ENCODE peak calls at places on chromosomes 7 and 10, in nine cellular contexts. One of them, this sample, is unnamed.

GRCh38 chr10:22389856-22390589 is 44.7 kb downstream of the SPAG6 start:
- DNase-seq in ovary: no peak
- DNase-seq in GM13976: no peak
- DNase-seq in activated B cell treated with CpG ODN at 0.5 μM for 24 hours: no peak
- DNase-seq in kidney: no peak
- DNase-seq in cardiac fibroblast: no peak
- DNase-seq in HCT116: no peak
- DNase-seq in lower lobe of right lung: no peak
- DNase-seq in epithelial cell of proximal tubule: no peak
- DNase-seq in this sample: no peak

GRCh38 chr10:45373783-45374450 is at the start of gene ALOX5:
- DNase-seq in ovary: peak; percentile 72
- DNase-seq in GM13976: peak; percentile 75
- DNase-seq in activated B cell treated with CpG ODN at 0.5 μM for 24 hours: peak; percentile 67
- DNase-seq in kidney: peak; percentile 86
- DNase-seq in cardiac fibroblast: no peak
- DNase-seq in HCT116: no peak
- DNase-seq in lower lobe of right lung: peak; percentile 91
- DNase-seq in epithelial cell of proximal tubule: no peak
- DNase-seq in this sample: peak; percentile 85

GRCh38 chr7:159098424-159098786 is 46.3 kb downstream of the VIPR2 start:
- DNase-seq in ovary: peak; percentile 37
- DNase-seq in GM13976: no peak
- DNase-seq in activated B cell treated with CpG ODN at 0.5 μM for 24 hours: no peak
- DNase-seq in kidney: peak; percentile 52
- DNase-seq in cardiac fibroblast: no peak
- DNase-seq in HCT116: no peak
- DNase-seq in lower lobe of right lung: no peak
- DNase-seq in epithelial cell of proximal tubule: no peak
- DNase-seq in this sample: no peak

GRCh38 chr7:155369-156000 is 36.9 kb upstream of the FAM20C start:
- DNase-seq in ovary: peak; percentile 8
- DNase-seq in GM13976: no peak
- DNase-seq in activated B cell treated with CpG ODN at 0.5 μM for 24 hours: no peak
- DNase-seq in kidney: peak; percentile 37
- DNase-seq in cardiac fibroblast: peak; percentile 13
- DNase-seq in HCT116: no peak
- DNase-seq in lower lobe of right lung: no peak
- DNase-seq in epithelial cell of proximal tubule: no peak
- DNase-seq in this sample: no peak

GRCh38 chr7:37481722-37482288 is 33.1 kb upstream of the ELMO1 start:
- DNase-seq in ovary: no peak
- DNase-seq in GM13976: no peak
- DNase-seq in activated B cell treated with CpG ODN at 0.5 μM for 24 hours: no peak
- DNase-seq in kidney: no peak
- DNase-seq in cardiac fibroblast: no peak
- DNase-seq in HCT116: no peak
- DNase-seq in lower lobe of right lung: no peak
- DNase-seq in epithelial cell of proximal tubule: no peak
- DNase-seq in this sample: no peak

GRCh38 chr7:73567140-73567539 is 9.7 kb upstream of the BCL7B start:
- DNase-seq in ovary: peak; percentile 21
- DNase-seq in GM13976: no peak
- DNase-seq in activated B cell treated with CpG ODN at 0.5 μM for 24 hours: no peak
- DNase-seq in kidney: no peak
- DNase-seq in cardiac fibroblast: no peak
- DNase-seq in HCT116: no peak
- DNase-seq in lower lobe of right lung: no peak
- DNase-seq in epithelial cell of proximal tubule: no peak
- DNase-seq in this sample: no peak

GRCh38 chr7:143285454-143285756 is 647 bp downstream of the TMEM139 start:
- DNase-seq in ovary: no peak
- DNase-seq in GM13976: no peak
- DNase-seq in activated B cell treated with CpG ODN at 0.5 μM for 24 hours: no peak
- DNase-seq in kidney: peak; percentile 88
- DNase-seq in cardiac fibroblast: no peak
- DNase-seq in HCT116: no peak
- DNase-seq in lower lobe of right lung: peak; percentile 70
- DNase-seq in epithelial cell of proximal tubule: peak; percentile 56
- DNase-seq in this sample: no peak

GRCh38 chr10:61000769-61001730 is 57.1 kb upstream of the RHOBTB1 start:
- DNase-seq in ovary: no peak
- DNase-seq in GM13976: peak; percentile 30
- DNase-seq in activated B cell treated with CpG ODN at 0.5 μM for 24 hours: no peak
- DNase-seq in kidney: peak; percentile 73
- DNase-seq in cardiac fibroblast: no peak
- DNase-seq in HCT116: no peak
- DNase-seq in lower lobe of right lung: peak; percentile 44
- DNase-seq in epithelial cell of proximal tubule: no peak
- DNase-seq in this sample: no peak

GRCh38 chr7:68152205-68152604 is 1155.6 kb downstream of the TYW1 start:
- DNase-seq in ovary: no peak
- DNase-seq in GM13976: no peak
- DNase-seq in activated B cell treated with CpG ODN at 0.5 μM for 24 hours: no peak
- DNase-seq in kidney: no peak
- DNase-seq in cardiac fibroblast: no peak
- DNase-seq in HCT116: no peak
- DNase-seq in lower lobe of right lung: no peak
- DNase-seq in epithelial cell of proximal tubule: no peak
- DNase-seq in this sample: no peak

GRCh38 chr7:14507617-14508016 is 394.9 kb downstream of the DGKB start:
- DNase-seq in ovary: no peak
- DNase-seq in GM13976: no peak
- DNase-seq in activated B cell treated with CpG ODN at 0.5 μM for 24 hours: no peak
- DNase-seq in kidney: no peak
- DNase-seq in cardiac fibroblast: peak; percentile 69
- DNase-seq in HCT116: no peak
- DNase-seq in lower lobe of right lung: no peak
- DNase-seq in epithelial cell of proximal tubule: peak; percentile 27
- DNase-seq in this sample: no peak

GRCh38 chr10:104080762-104081161 is 4.9 kb downstream of the COL17A1 start:
- DNase-seq in ovary: no peak
- DNase-seq in GM13976: no peak
- DNase-seq in activated B cell treated with CpG ODN at 0.5 μM for 24 hours: no peak
- DNase-seq in kidney: no peak
- DNase-seq in cardiac fibroblast: peak; percentile 55
- DNase-seq in HCT116: peak; percentile 59
- DNase-seq in lower lobe of right lung: no peak
- DNase-seq in epithelial cell of proximal tubule: no peak
- DNase-seq in this sample: no peak

GRCh38 chr7:77561354-77561753 is 24.3 kb downstream of the PTPN12 start:
- DNase-seq in ovary: no peak
- DNase-seq in GM13976: peak; percentile 49
- DNase-seq in activated B cell treated with CpG ODN at 0.5 μM for 24 hours: no peak
- DNase-seq in kidney: no peak
- DNase-seq in cardiac fibroblast: no peak
- DNase-seq in HCT116: no peak
- DNase-seq in lower lobe of right lung: no peak
- DNase-seq in epithelial cell of proximal tubule: no peak
- DNase-seq in this sample: no peak

GRCh38 chr7:135390829-135391228 is 119.1 kb downstream of the CNOT4 start:
- DNase-seq in ovary: no peak
- DNase-seq in GM13976: no peak
- DNase-seq in activated B cell treated with CpG ODN at 0.5 μM for 24 hours: no peak
- DNase-seq in kidney: no peak
- DNase-seq in cardiac fibroblast: no peak
- DNase-seq in HCT116: no peak
- DNase-seq in lower lobe of right lung: no peak
- DNase-seq in epithelial cell of proximal tubule: no peak
- DNase-seq in this sample: no peak

GRCh38 chr10:133076274-133077038 is 11.3 kb upstream of the ADGRA1 start:
- DNase-seq in ovary: no peak
- DNase-seq in GM13976: no peak
- DNase-seq in activated B cell treated with CpG ODN at 0.5 μM for 24 hours: no peak
- DNase-seq in kidney: no peak
- DNase-seq in cardiac fibroblast: no peak
- DNase-seq in HCT116: no peak
- DNase-seq in lower lobe of right lung: no peak
- DNase-seq in epithelial cell of proximal tubule: no peak
- DNase-seq in this sample: no peak

GRCh38 chr10:110498982-110499795 is 1.5 kb downstream of the DUSP5 start:
- DNase-seq in ovary: no peak
- DNase-seq in GM13976: peak; percentile 59
- DNase-seq in activated B cell treated with CpG ODN at 0.5 μM for 24 hours: no peak
- DNase-seq in kidney: no peak
- DNase-seq in cardiac fibroblast: peak; percentile 73
- DNase-seq in HCT116: no peak
- DNase-seq in lower lobe of right lung: no peak
- DNase-seq in epithelial cell of proximal tubule: no peak
- DNase-seq in this sample: peak; percentile 69

GRCh38 chr10:78260141-78260540 is 226.5 kb downstream of the RPS24 start:
- DNase-seq in ovary: no peak
- DNase-seq in GM13976: no peak
- DNase-seq in activated B cell treated with CpG ODN at 0.5 μM for 24 hours: no peak
- DNase-seq in kidney: no peak
- DNase-seq in cardiac fibroblast: no peak
- DNase-seq in HCT116: no peak
- DNase-seq in lower lobe of right lung: no peak
- DNase-seq in epithelial cell of proximal tubule: no peak
- DNase-seq in this sample: no peak
- TF ChIP-seq CTCF in ovary: no peak
- TF ChIP-seq CTCF in GM13976: no peak
- TF ChIP-seq CTCF in activated B cell treated with CpG ODN at 0.5 μM for 24 hours: no peak
- TF ChIP-seq CTCF in kidney: no peak
- TF ChIP-seq CTCF in cardiac fibroblast: no peak
- TF ChIP-seq CTCF in HCT116: no peak
- TF ChIP-seq CTCF in lower lobe of right lung: no peak
- TF ChIP-seq CTCF in epithelial cell of proximal tubule: no peak
- TF ChIP-seq CTCF in this sample: no peak

GRCh38 chr10:107144490-107144889 is 20.0 kb downstream of the SORCS1 start:
- DNase-seq in ovary: no peak
- DNase-seq in GM13976: no peak
- DNase-seq in activated B cell treated with CpG ODN at 0.5 μM for 24 hours: no peak
- DNase-seq in kidney: no peak
- DNase-seq in cardiac fibroblast: no peak
- DNase-seq in HCT116: no peak
- DNase-seq in lower lobe of right lung: no peak
- DNase-seq in epithelial cell of proximal tubule: no peak
- DNase-seq in this sample: no peak
- TF ChIP-seq CTCF in ovary: no peak
- TF ChIP-seq CTCF in GM13976: no peak
- TF ChIP-seq CTCF in activated B cell treated with CpG ODN at 0.5 μM for 24 hours: no peak
- TF ChIP-seq CTCF in kidney: peak; percentile 30
- TF ChIP-seq CTCF in cardiac fibroblast: no peak
- TF ChIP-seq CTCF in HCT116: no peak
- TF ChIP-seq CTCF in lower lobe of right lung: no peak
- TF ChIP-seq CTCF in epithelial cell of proximal tubule: peak; percentile 28
- TF ChIP-seq CTCF in this sample: no peak

GRCh38 chr7:41893656-41894055 is 190.8 kb upstream of the INHBA start:
- DNase-seq in ovary: no peak
- DNase-seq in GM13976: no peak
- DNase-seq in activated B cell treated with CpG ODN at 0.5 μM for 24 hours: no peak
- DNase-seq in kidney: no peak
- DNase-seq in cardiac fibroblast: no peak
- DNase-seq in HCT116: no peak
- DNase-seq in lower lobe of right lung: no peak
- DNase-seq in epithelial cell of proximal tubule: no peak
- DNase-seq in this sample: no peak

GRCh38 chr7:41889472-41889871 is 186.6 kb upstream of the INHBA start:
- DNase-seq in ovary: no peak
- DNase-seq in GM13976: no peak
- DNase-seq in activated B cell treated with CpG ODN at 0.5 μM for 24 hours: no peak
- DNase-seq in kidney: no peak
- DNase-seq in cardiac fibroblast: peak; percentile 48
- DNase-seq in HCT116: no peak
- DNase-seq in lower lobe of right lung: no peak
- DNase-seq in epithelial cell of proximal tubule: no peak
- DNase-seq in this sample: no peak

GRCh38 chr7:41889040-41889439 is 186.2 kb upstream of the INHBA start:
- DNase-seq in ovary: no peak
- DNase-seq in GM13976: no peak
- DNase-seq in activated B cell treated with CpG ODN at 0.5 μM for 24 hours: no peak
- DNase-seq in kidney: no peak
- DNase-seq in cardiac fibroblast: no peak
- DNase-seq in HCT116: no peak
- DNase-seq in lower lobe of right lung: no peak
- DNase-seq in epithelial cell of proximal tubule: no peak
- DNase-seq in this sample: peak; percentile 14

GRCh38 chr7:41890631-41891265 is 187.9 kb upstream of the INHBA start:
- DNase-seq in ovary: no peak
- DNase-seq in GM13976: no peak
- DNase-seq in activated B cell treated with CpG ODN at 0.5 μM for 24 hours: no peak
- DNase-seq in kidney: no peak
- DNase-seq in cardiac fibroblast: no peak
- DNase-seq in HCT116: no peak
- DNase-seq in lower lobe of right lung: no peak
- DNase-seq in epithelial cell of proximal tubule: no peak
- DNase-seq in this sample: no peak

DNA sequence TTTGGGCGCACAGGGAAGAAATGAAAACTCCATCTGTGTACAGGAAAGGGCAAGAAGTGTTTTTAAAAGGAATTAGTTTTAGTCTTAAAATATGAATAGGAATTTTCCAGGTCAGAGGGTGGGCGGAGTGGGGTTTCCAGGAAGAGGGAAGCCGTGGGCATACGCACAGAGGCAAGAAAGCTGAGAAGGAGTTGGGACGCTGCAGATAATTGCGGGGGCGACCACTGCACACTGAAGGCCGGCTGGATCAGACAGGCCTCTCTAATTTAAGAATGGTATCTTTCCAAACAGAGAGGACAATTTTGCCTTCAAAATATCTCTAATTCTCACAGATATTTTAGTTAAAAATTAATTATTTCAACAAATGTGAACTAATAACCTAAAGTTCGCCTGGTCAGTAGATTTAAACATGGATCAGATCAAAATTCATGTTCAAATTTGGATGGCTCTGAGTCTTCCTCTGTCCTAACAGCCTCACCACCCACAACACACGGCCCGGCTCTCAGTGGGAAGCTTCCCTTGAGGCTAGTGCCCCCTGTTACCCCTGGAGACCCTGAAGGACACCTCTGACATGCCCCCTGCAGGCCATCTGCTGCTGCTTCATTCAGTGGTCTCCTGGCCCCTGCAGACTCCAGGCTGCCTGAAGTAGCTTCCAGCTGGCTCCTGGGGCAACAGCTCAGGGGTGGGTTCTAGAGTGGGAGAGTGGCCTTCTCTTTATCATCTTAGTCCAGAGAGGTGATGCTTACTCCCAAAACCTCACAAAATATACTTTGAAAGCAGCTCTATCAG is 189.3 kb upstream of the INHBA start:
- DNase-seq in ovary: no peak
- DNase-seq in GM13976: no peak
- DNase-seq in activated B cell treated with CpG ODN at 0.5 μM for 24 hours: no peak
- DNase-seq in kidney: no peak
- DNase-seq in cardiac fibroblast: no peak
- DNase-seq in HCT116: no peak
- DNase-seq in lower lobe of right lung: no peak
- DNase-seq in epithelial cell of proximal tubule: no peak
- DNase-seq in this sample: no peak
- TF ChIP-seq CTCF in ovary: no peak
- TF ChIP-seq CTCF in GM13976: no peak
- TF ChIP-seq CTCF in activated B cell treated with CpG ODN at 0.5 μM for 24 hours: no peak
- TF ChIP-seq CTCF in kidney: no peak
- TF ChIP-seq CTCF in cardiac fibroblast: peak; percentile 7
- TF ChIP-seq CTCF in HCT116: peak; percentile 23
- TF ChIP-seq CTCF in lower lobe of right lung: peak; percentile 8
- TF ChIP-seq CTCF in epithelial cell of proximal tubule: peak; percentile 29
- TF ChIP-seq CTCF in this sample: peak; percentile 47

DNA sequence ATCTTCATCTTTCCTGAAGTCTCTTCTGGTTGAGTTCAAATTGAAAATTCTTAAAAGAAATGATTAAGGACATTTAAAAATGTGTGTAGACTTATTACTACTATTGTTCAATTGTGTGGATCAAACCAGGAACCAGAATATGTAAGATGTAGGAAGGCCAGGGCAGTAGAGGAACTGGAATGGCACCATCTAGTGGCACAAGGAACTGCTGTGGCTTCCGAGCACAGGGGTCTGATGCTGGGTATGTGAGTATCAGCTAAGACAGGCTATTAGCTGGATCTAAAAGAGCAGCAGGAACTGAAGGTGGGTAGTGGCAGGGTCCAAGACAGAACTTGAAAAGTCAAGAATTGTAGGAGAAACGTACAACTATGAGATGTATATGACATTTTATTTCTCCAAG is 247.3 kb downstream of the SEMA3A start:
- DNase-seq in ovary: no peak
- DNase-seq in GM13976: peak; percentile 30
- DNase-seq in activated B cell treated with CpG ODN at 0.5 μM for 24 hours: no peak
- DNase-seq in kidney: peak; percentile 17
- DNase-seq in cardiac fibroblast: peak; percentile 12
- DNase-seq in HCT116: peak; percentile 19
- DNase-seq in lower lobe of right lung: no peak
- DNase-seq in epithelial cell of proximal tubule: no peak
- DNase-seq in this sample: no peak
- TF ChIP-seq CTCF in ovary: no peak
- TF ChIP-seq CTCF in GM13976: peak; percentile 32
- TF ChIP-seq CTCF in activated B cell treated with CpG ODN at 0.5 μM for 24 hours: no peak
- TF ChIP-seq CTCF in kidney: peak; percentile 26
- TF ChIP-seq CTCF in cardiac fibroblast: peak; percentile 56
- TF ChIP-seq CTCF in HCT116: peak; percentile 76
- TF ChIP-seq CTCF in lower lobe of right lung: peak; percentile 43
- TF ChIP-seq CTCF in epithelial cell of proximal tubule: peak; percentile 82
- TF ChIP-seq CTCF in this sample: peak; percentile 81